ENCODE peak calls at places on chromosomes 13 and 19, in ten cellular contexts. Q is GM13976; X is HFF-Myc; G is HTR-8/SVneo; P is aorta; Y is IMR-90; J is CD8-positive, alpha-beta T cell; A is cardiac fibroblast; H is GM06990; R is activated T-helper 1 cell treated with anti-CD3 and anti-CD28 coated beads, Interleukin-2, amount 50 U/mL, for 16 hours. C is an unnamed sample.

GRCh38 chr13:94061316-94061715 is 418.2 kb downstream of the DCT start:
- DNase-seq in Q (no peak), X (peak; percentile 73), G (no peak), P (no peak), Y (peak; percentile 79), J (no peak), A (peak; percentile 29), H (no peak), R (no peak), C (no peak)

GRCh38 chr19:39230096-39230764 is 14.6 kb downstream of the IFNL3 start:
- DNase-seq in Q (no peak), X (no peak), G (no peak), P (no peak), Y (no peak), J (no peak), A (no peak), H (no peak), R (no peak), C (no peak)

GRCh38 chr19:35395762-35396199 is 24.9 kb downstream of the GPR42 start:
- DNase-seq in Q (no peak), X (no peak), G (no peak), P (no peak), Y (no peak), J (no peak), A (no peak), H (no peak), R (no peak), C (peak; percentile 20)

GRCh38 chr19:3857449-3858003 is 11.3 kb downstream of the ZFR2 start:
- DNase-seq in Q (peak; percentile 87), X (no peak), G (no peak), P (no peak), Y (no peak), J (no peak), A (no peak), H (peak; percentile 67), R (no peak), C (no peak)

GRCh38 chr13:99015606-99016520 is 38.0 kb upstream of the DOCK9 start:
- DNase-seq in Q (no peak), X (no peak), G (no peak), P (no peak), Y (no peak), J (no peak), A (no peak), H (no peak), R (no peak), C (no peak)

GRCh38 chr19:10020851-10021250 is 7.6 kb downstream of the RDH8 start:
- DNase-seq in Q (no peak), X (no peak), G (no peak), P (no peak), Y (no peak), J (no peak), A (no peak), H (no peak), R (no peak), C (no peak)

GRCh38 chr13:34459856-34460255 is 482.2 kb upstream of the NBEA start:
- DNase-seq in Q (no peak), X (no peak), G (no peak), P (no peak), Y (no peak), J (no peak), A (peak; percentile 4), H (no peak), R (no peak), C (no peak)

GRCh38 chr13:20474515-20474914 is 51.1 kb downstream of the CRYL1 start:
- DNase-seq in Q (no peak), X (no peak), G (no peak), P (no peak), Y (no peak), J (no peak), A (no peak), H (no peak), R (no peak), C (no peak)

GRCh38 chr19:6790194-6791128 is 18.0 kb downstream of the VAV1 start:
- DNase-seq in Q (no peak), X (no peak), G (no peak), P (no peak), Y (no peak), J (no peak), A (no peak), H (no peak), R (no peak), C (no peak)

GRCh38 chr19:50921391-50922315 is 10.5 kb upstream of the KLK4 start:
- DNase-seq in Q (no peak), X (no peak), G (no peak), P (no peak), Y (no peak), J (no peak), A (no peak), H (no peak), R (no peak), C (no peak)

GRCh38 chr19:46134527-46134926 is 10.0 kb upstream of the IGFL3 start:
- DNase-seq in Q (no peak), X (no peak), G (no peak), P (no peak), Y (peak; percentile 65), J (no peak), A (peak; percentile 66), H (no peak), R (no peak), C (no peak)

GRCh38 chr13:88429862-88430261 is 758.7 kb downstream of the SLITRK5 start:
- DNase-seq in Q (no peak), X (no peak), G (no peak), P (no peak), Y (no peak), J (no peak), A (no peak), H (no peak), R (no peak), C (no peak)

GRCh38 chr19:37095859-37096258 is 17.6 kb downstream of the ZNF420 start:
- DNase-seq in Q (no peak), X (no peak), G (no peak), P (no peak), Y (no peak), J (no peak), A (no peak), H (no peak), R (no peak), C (no peak)

GRCh38 chr19:31613683-31614219 is 264.5 kb upstream of the TSHZ3 start:
- DNase-seq in Q (no peak), X (no peak), G (no peak), P (no peak), Y (no peak), J (no peak), A (no peak), H (no peak), R (no peak), C (no peak)

GRCh38 chr13:20340759-20341161 is 108.6 kb upstream of the GJB6 start:
- DNase-seq in Q (no peak), X (no peak), G (no peak), P (peak; percentile 65), Y (no peak), J (no peak), A (peak; percentile 23), H (no peak), R (no peak), C (no peak)

GRCh38 chr19:17794731-17795494 is at the start of gene B3GNT3:
- DNase-seq in Q (no peak), X (no peak), G (peak; percentile 32), P (peak; percentile 60), Y (no peak), J (no peak), A (peak; percentile 11), H (no peak), R (no peak), C (peak; percentile 95)

GRCh38 chr19:8510589-8511115 is 3.3 kb downstream of the ZNF414 start:
- DNase-seq in Q (no peak), X (no peak), G (no peak), P (no peak), Y (no peak), J (no peak), A (no peak), H (no peak), R (no peak), C (no peak)

GRCh38 chr13:66405908-66406802 is 824.0 kb downstream of the PCDH9 start:
- DNase-seq in Q (no peak), X (no peak), G (peak; percentile 4), P (no peak), Y (peak; percentile 65), J (no peak), A (peak; percentile 61), H (no peak), R (no peak), C (no peak)

GRCh38 chr13:44263920-44264610 is 109.6 kb upstream of the SERP2 start:
- DNase-seq in Q (no peak), X (no peak), G (no peak), P (no peak), Y (peak; percentile 20), J (no peak), A (peak; percentile 73), H (no peak), R (no peak), C (no peak)

GRCh38 chr19:35247526-35248309 is 1.1 kb upstream of the LSR start:
- DNase-seq in Q (peak; percentile 83), X (no peak), G (peak; percentile 75), P (no peak), Y (no peak), J (peak; percentile 49), A (no peak), H (peak; percentile 88), R (peak; percentile 43), C (peak; percentile 94)

GRCh38 chr13:36736119-36736726 is 62.4 kb downstream of the SERTM1 start:
- DNase-seq in Q (peak; percentile 10), X (peak; percentile 14), G (peak; percentile 15), P (peak; percentile 51), Y (peak; percentile 62), J (peak; percentile 3), A (peak; percentile 82), H (no peak), R (no peak), C (peak; percentile 19)

GRCh38 chr19:52648336-52648990 is 10.3 kb upstream of the ZNF83 start:
- DNase-seq in Q (no peak), X (no peak), G (no peak), P (no peak), Y (peak; percentile 68), J (no peak), A (peak; percentile 65), H (no peak), R (no peak), C (no peak)

GRCh38 chr13:50192272-50192813 is 177.1 kb downstream of the KCNRG start:
- DNase-seq in Q (no peak), X (no peak), G (no peak), P (no peak), Y (no peak), J (no peak), A (no peak), H (no peak), R (no peak), C (no peak)

GRCh38 chr19:51709575-51709974 is 14.2 kb downstream of the HAS1 start:
- DNase-seq in Q (no peak), X (no peak), G (no peak), P (no peak), Y (no peak), J (no peak), A (no peak), H (no peak), R (no peak), C (no peak)

GRCh38 chr13:76632388-76633044 is 253.7 kb downstream of the KCTD12 start:
- DNase-seq in Q (no peak), X (no peak), G (no peak), P (no peak), Y (no peak), J (no peak), A (no peak), H (no peak), R (no peak), C (no peak)

GRCh38 chr13:54750521-54750920 is 1721.9 kb downstream of the OLFM4 start:
- DNase-seq in Q (no peak), X (no peak), G (no peak), P (no peak), Y (no peak), J (no peak), A (no peak), H (no peak), R (no peak), C (no peak)

GRCh38 chr19:56974554-56975207 is 134.2 kb upstream of the PEG3 start:
- DNase-seq in Q (no peak), X (no peak), G (no peak), P (no peak), Y (no peak), J (no peak), A (no peak), H (no peak), R (no peak), C (no peak)

C was measured in transverse colon.